ENCODE peak calls at places on chromosomes 16 and 17, in six cellular contexts. X is GM18507; F is EL; J is stimulated activated CD4-positive, alpha-beta T cell treated with anti-CD3 and anti-CD28 coated beads, TNF-alpha, amount 100 ng/mL, for 4 hours; W is substantia nigra; G is adipocyte. B is an unnamed sample.

GRCh38 chr17:6713130-6713917 is at the start of gene SLC13A5:
- DNase-seq in X (no peak), F (peak), J (no peak), W (peak), G (peak), B (no peak)

GRCh38 chr16:82643936-82644630 is 17.3 kb downstream of the CDH13 start:
- DNase-seq in X (no peak), F (no peak), J (no peak), W (no peak), G (no peak), B (no peak)

GRCh38 chr16:75916431-75916830 is 190.1 kb upstream of the CPHXL start:
- DNase-seq in X (no peak), F (no peak), J (no peak), W (no peak), G (no peak), B (no peak)

GRCh38 chr16:78732693-78733092 is 633.2 kb downstream of the WWOX start:
- DNase-seq in X (no peak), F (no peak), J (no peak), W (no peak), G (no peak), B (no peak)

GRCh38 chr17:67514998-67515397 is 137.9 kb downstream of the PITPNC1 start:
- DNase-seq in X (peak), F (no peak), J (no peak), W (no peak), G (no peak), B (no peak)

GRCh38 chr17:14351493-14351892 is 50.6 kb downstream of the HS3ST3B1 start:
- DNase-seq in X (no peak), F (peak), J (no peak), W (no peak), G (no peak), B (no peak)

GRCh38 chr16:49578435-49579024 is 204.9 kb downstream of the C16orf78 start:
- DNase-seq in X (no peak), F (no peak), J (no peak), W (no peak), G (no peak), B (no peak)

GRCh38 chr16:78925071-78925714 is 675.3 kb downstream of the MAF start:
- DNase-seq in X (no peak), F (no peak), J (no peak), W (no peak), G (no peak), B (peak)

GRCh38 chr16:726188-726437 is 130 bp downstream of the CCDC78 start:
- DNase-seq in X (no peak), F (no peak), J (no peak), W (no peak), G (no peak), B (no peak)